ENCODE peak calls at places on chromosomes 2 and 18, in ten cellular contexts. J is mesothelial cell of epicardium, V is lung, Z is fibroblast of pulmonary artery, R is thyroid gland, D is GM06990, U is Calu3, X is choroid plexus epithelial cell, M is cardiac fibroblast, L is dorsolateral prefrontal cortex. G is an unnamed sample.
A peak's percentile ranks its signal among the peaks of the same experiment; 100 is the strongest.

GRCh38 chr2:208222351-208222750 is 32.5 kb downstream of the IDH1 start:
- DNase-seq in J (no peak), V (no peak), Z (peak; percentile 12), R (no peak), D (no peak), U (no peak), X (peak; percentile 13), M (no peak), L (no peak), G (no peak)

GRCh38 chr2:30481323-30481800 is 34.3 kb downstream of the LCLAT1 start:
- DNase-seq in J (no peak), V (no peak), Z (no peak), R (no peak), D (no peak), U (peak; percentile 32), X (no peak), M (no peak), L (no peak), G (no peak)

GRCh38 chr2:26001743-26002341 is 19.5 kb upstream of the KIF3C start:
- DNase-seq in J (no peak), V (peak; percentile 85), Z (peak; percentile 71), R (peak; percentile 99), D (no peak), U (no peak), X (peak; percentile 47), M (peak; percentile 86), L (peak; percentile 65), G (no peak)

GRCh38 chr18:65567372-65567771 is 183.4 kb upstream of the CDH7 start:
- DNase-seq in J (no peak), V (no peak), Z (peak; percentile 0), R (no peak), D (no peak), U (peak; percentile 19), X (peak; percentile 1), M (no peak), L (no peak), G (no peak)

GRCh38 chr2:67399831-67400489 is 2.8 kb downstream of the ETAA1 start:
- DNase-seq in J (no peak), V (no peak), Z (peak; percentile 58), R (no peak), D (no peak), U (no peak), X (peak; percentile 51), M (peak; percentile 58), L (no peak), G (no peak)

GRCh38 chr2:220891405-220891804 is 680.7 kb downstream of the EPHA4 start:
- DNase-seq in J (no peak), V (no peak), Z (peak; percentile 53), R (no peak), D (no peak), U (no peak), X (peak; percentile 44), M (peak; percentile 27), L (no peak), G (no peak)

GRCh38 chr2:217147751-217148318 is 288.0 kb upstream of the TNP1 start:
- DNase-seq in J (no peak), V (no peak), Z (no peak), R (no peak), D (no peak), U (no peak), X (peak; percentile 19), M (peak; percentile 6), L (no peak), G (no peak)

GRCh38 chr2:38750793-38751042 is 443 bp downstream of the SRSF7 start:
- DNase-seq in J (peak; percentile 21), V (peak; percentile 67), Z (no peak), R (peak; percentile 61), D (no peak), U (peak; percentile 45), X (peak; percentile 30), M (no peak), L (peak; percentile 54), G (no peak)

GRCh38 chr2:159124441-159124911 is 156.0 kb downstream of the TANC1 start:
- DNase-seq in J (no peak), V (no peak), Z (peak; percentile 93), R (no peak), D (no peak), U (peak; percentile 51), X (peak; percentile 95), M (peak; percentile 92), L (no peak), G (no peak)

GRCh38 chr2:42098571-42099430 is 51.0 kb downstream of the PKDCC start:
- DNase-seq in J (no peak), V (no peak), Z (no peak), R (peak; percentile 11), D (peak; percentile 54), U (no peak), X (no peak), M (peak; percentile 39), L (no peak), G (no peak)

GRCh38 chr18:73617981-73618380 is 529.7 kb downstream of the FBXO15 start:
- DNase-seq in J (no peak), V (no peak), Z (no peak), R (no peak), D (no peak), U (no peak), X (no peak), M (no peak), L (no peak), G (no peak)

DNA sequence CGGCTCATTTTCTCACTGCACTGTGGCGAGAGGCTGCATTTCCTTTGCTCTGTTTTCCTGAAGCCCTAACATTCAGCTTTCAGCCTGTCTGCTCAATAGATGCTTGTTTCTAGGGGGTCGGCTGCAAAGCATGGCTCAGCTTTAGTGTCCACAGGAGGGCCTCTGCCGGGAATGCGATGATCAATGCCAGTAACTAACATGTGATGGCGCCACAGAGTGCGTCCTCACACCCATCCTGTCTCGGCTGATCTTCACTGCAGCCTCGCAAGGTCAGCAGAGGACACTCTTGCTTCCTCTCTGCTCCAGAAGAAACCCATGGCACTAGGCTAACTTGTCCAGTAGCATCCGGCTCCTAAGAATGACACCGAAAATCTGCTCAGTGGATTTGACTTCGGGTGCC is 156.4 kb upstream of the PXDN start:
- DNase-seq in J (no peak), V (no peak), Z (no peak), R (no peak), D (no peak), U (no peak), X (peak; percentile 48), M (no peak), L (no peak), G (peak; percentile 36)
- TF ChIP-seq CTCF in J (no peak), V (no peak), Z (no peak), R (no peak), D (no peak), U (no peak), X (peak; percentile 46), M (no peak), L (peak; percentile 17), G (peak; percentile 31)

GRCh38 chr18:9148239-9148552 is 11.6 kb downstream of the ANKRD12 start:
- DNase-seq in J (no peak), V (no peak), Z (no peak), R (no peak), D (no peak), U (no peak), X (no peak), M (no peak), L (no peak), G (no peak)
- TF ChIP-seq CTCF in J (no peak), V (no peak), Z (no peak), R (no peak), D (no peak), U (no peak), X (no peak), M (no peak), L (no peak), G (peak; percentile 47)

GRCh38 chr2:48874282-48874681 is 118.8 kb upstream of the LHCGR start:
- DNase-seq in J (no peak), V (no peak), Z (no peak), R (no peak), D (no peak), U (no peak), X (no peak), M (no peak), L (no peak), G (no peak)

GRCh38 chr2:48870503-48870902 is 115.0 kb upstream of the LHCGR start:
- DNase-seq in J (no peak), V (no peak), Z (no peak), R (no peak), D (no peak), U (no peak), X (no peak), M (no peak), L (no peak), G (no peak)

GRCh38 chr2:48873676-48874075 is 118.2 kb upstream of the LHCGR start:
- DNase-seq in J (no peak), V (no peak), Z (no peak), R (no peak), D (no peak), U (no peak), X (no peak), M (no peak), L (no peak), G (no peak)
- TF ChIP-seq CTCF in J (no peak), V (no peak), Z (no peak), R (no peak), D (no peak), U (no peak), X (no peak), M (no peak), L (no peak), G (no peak)

GRCh38 chr2:108929896-108930425 is 59.1 kb downstream of the EDAR start:
- DNase-seq in J (no peak), V (no peak), Z (no peak), R (peak; percentile 15), D (no peak), U (no peak), X (no peak), M (no peak), L (no peak), G (no peak)

GRCh38 chr2:108926561-108927380 is 62.2 kb downstream of the EDAR start:
- DNase-seq in J (no peak), V (no peak), Z (no peak), R (no peak), D (no peak), U (no peak), X (no peak), M (no peak), L (no peak), G (no peak)

GRCh38 chr2:108927936-108928659 is 60.9 kb downstream of the EDAR start:
- DNase-seq in J (no peak), V (no peak), Z (peak; percentile 69), R (peak; percentile 34), D (no peak), U (peak; percentile 62), X (peak; percentile 78), M (peak; percentile 68), L (no peak), G (no peak)

GRCh38 chr2:108927405-108927804 is 61.6 kb downstream of the EDAR start:
- DNase-seq in J (no peak), V (no peak), Z (no peak), R (no peak), D (no peak), U (no peak), X (no peak), M (no peak), L (no peak), G (no peak)

DNA sequence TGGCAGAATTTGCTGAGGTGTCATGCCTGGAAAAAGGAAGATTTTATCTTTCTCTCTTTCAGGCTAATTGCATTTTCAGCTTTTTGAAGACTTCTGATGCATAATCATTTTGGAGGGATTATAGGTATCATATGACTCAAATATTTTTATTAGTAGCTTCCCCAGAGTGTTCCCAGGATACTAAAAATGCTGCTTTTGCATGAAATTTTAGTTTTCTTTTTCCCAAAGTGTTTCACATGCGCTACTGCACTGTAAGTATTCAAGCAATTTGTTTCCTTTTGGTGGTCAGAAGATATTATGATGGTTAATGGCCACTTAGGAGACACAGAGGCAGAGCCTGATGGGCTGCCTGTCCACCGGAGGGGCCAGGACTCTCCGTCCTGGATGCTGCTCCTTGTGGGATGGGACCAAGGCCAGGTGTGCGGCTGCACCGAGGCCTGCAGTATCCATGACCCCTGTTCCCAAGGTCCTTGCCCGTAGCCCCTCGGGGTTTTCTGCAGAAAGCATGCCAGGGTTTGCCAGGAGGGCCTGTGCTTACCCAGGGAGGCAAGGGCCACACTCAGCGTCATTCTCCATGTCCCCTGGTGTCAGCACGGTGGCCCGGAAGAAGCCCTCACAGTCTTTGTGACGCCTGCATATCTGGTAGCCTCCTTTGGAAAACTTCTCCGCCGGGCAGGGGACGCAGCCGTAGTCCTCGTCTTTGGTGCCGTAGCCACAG is 60.2 kb downstream of the EDAR start:
- DNase-seq in J (no peak), V (no peak), Z (no peak), R (no peak), D (no peak), U (no peak), X (no peak), M (no peak), L (no peak), G (no peak)
- TF ChIP-seq CTCF in J (peak; percentile 31), V (no peak), Z (no peak), R (peak; percentile 3), D (no peak), U (no peak), X (no peak), M (no peak), L (peak; percentile 11), G (peak; percentile 52)

G was measured in chondrocyte.